ENCODE peak calls at places on chromosomes 2 and 18, in five cellular contexts. T is NCI-H1105, S is amniotic stem cell, U is NCI-H1930, Y is NCI-H2081. Z is an unnamed sample.

GRCh38 chr2:164722604-164723338 is 101.5 kb upstream of the GRB14 start:
- DNase-seq in T (no peak), Y (no peak), S (no peak), U (no peak), Z (no peak)

GRCh38 chr2:121335294-121336290 is 50.6 kb upstream of the TFCP2L1 start:
- DNase-seq in S (no peak), T (peak), U (no peak), Y (peak), Z (peak)

GRCh38 chr2:8550481-8550880 is 131.4 kb upstream of the ID2 start:
- DNase-seq in S (no peak), Y (no peak), T (no peak), U (no peak), Z (no peak)

GRCh38 chr2:196640031-196640548 is 575 bp downstream of the CCDC150 start:
- DNase-seq in U (no peak), Y (no peak), S (no peak), T (no peak), Z (no peak)

GRCh38 chr2:237432484-237433092 is 18.6 kb upstream of the COL6A3 start:
- DNase-seq in Y (no peak), S (peak), T (no peak), U (no peak), Z (no peak)

GRCh38 chr2:197258580-197258979 is 52.0 kb downstream of the ANKRD44 start:
- DNase-seq in Y (no peak), S (no peak), U (no peak), T (no peak), Z (no peak)

GRCh38 chr2:171225302-171225980 is 64.7 kb upstream of the TLK1 start:
- DNase-seq in U (no peak), Y (no peak), T (no peak), S (peak), Z (no peak)

GRCh38 chr2:111198701-111199100 is 78.0 kb downstream of the BCL2L11 start:
- DNase-seq in S (no peak), T (no peak), U (no peak), Y (no peak), Z (no peak)

GRCh38 chr18:3340015-3340681 is 78.2 kb downstream of the MYL12B start:
- DNase-seq in Y (no peak), T (no peak), S (no peak), U (no peak), Z (no peak)

GRCh38 chr2:105187531-105187930 is 54.0 kb upstream of the GPR45 start:
- DNase-seq in T (no peak), S (peak), Y (no peak), U (no peak), Z (no peak)

GRCh38 chr2:229870903-229871650 is 50.7 kb downstream of the TRIP12 start:
- DNase-seq in T (no peak), U (no peak), S (no peak), Y (no peak), Z (no peak)

GRCh38 chr18:68623342-68623741 is 91.6 kb downstream of the TMX3 start:
- DNase-seq in U (no peak), S (peak), T (peak), Y (peak), Z (peak)

GRCh38 chr2:171810409-171810993 is 83.5 kb downstream of the SLC25A12 start:
- DNase-seq in U (peak), S (no peak), Y (peak), T (peak), Z (no peak)

GRCh38 chr2:142803158-142803557 is 74.3 kb upstream of the KYNU start:
- DNase-seq in Y (no peak), T (no peak), U (no peak), S (no peak), Z (no peak)

GRCh38 chr18:71529708-71530303 is 1014.3 kb downstream of the CBLN2 start:
- DNase-seq in Y (peak), T (peak), U (no peak), S (no peak), Z (no peak)

GRCh38 chr2:226168496-226169160 is 631.0 kb downstream of the IRS1 start:
- DNase-seq in Y (no peak), U (no peak), T (no peak), S (no peak), Z (no peak)

GRCh38 chr2:45598545-45598944 is 12.5 kb downstream of the SRBD1 start:
- DNase-seq in U (no peak), T (no peak), S (no peak), Y (no peak), Z (no peak)

GRCh38 chr2:233928594-233929351 is 11.6 kb downstream of the TRPM8 start:
- DNase-seq in S (no peak), Y (peak), U (peak), T (no peak), Z (no peak)

GRCh38 chr2:216074794-216075193 is 6.8 kb downstream of the PECR start:
- DNase-seq in S (no peak), Y (no peak), T (no peak), U (no peak), Z (no peak)